ENCODE peak calls at places on chromosomes 5 and 9, in seven cellular contexts. One of them, this sample, is unnamed.

GRCh38 chr5:131996210-131997025 is 15.0 kb downstream of the ACSL6 start:
- DNase-seq in neural progenitor cell: no peak
- DNase-seq in stomach: no peak
- DNase-seq in OCI-LY7: no peak
- DNase-seq in A549: no peak
- DNase-seq in CD8-positive, alpha-beta T cell: no peak
- DNase-seq in H9: no peak
- DNase-seq in this sample: no peak

GRCh38 chr9:126613656-126614055 is at the start of gene LMX1B:
- DNase-seq in neural progenitor cell: peak
- DNase-seq in stomach: no peak
- DNase-seq in OCI-LY7: no peak
- DNase-seq in A549: peak
- DNase-seq in CD8-positive, alpha-beta T cell: no peak
- DNase-seq in H9: peak
- DNase-seq in this sample: no peak

GRCh38 chr9:4152876-4153275 is 147.0 kb downstream of the GLIS3 start:
- DNase-seq in neural progenitor cell: no peak
- DNase-seq in stomach: no peak
- DNase-seq in OCI-LY7: no peak
- DNase-seq in A549: peak
- DNase-seq in CD8-positive, alpha-beta T cell: no peak
- DNase-seq in H9: no peak
- DNase-seq in this sample: no peak

GRCh38 chr5:157581870-157582269 is 6.3 kb upstream of the ADAM19 start:
- DNase-seq in neural progenitor cell: no peak
- DNase-seq in stomach: no peak
- DNase-seq in OCI-LY7: no peak
- DNase-seq in A549: no peak
- DNase-seq in CD8-positive, alpha-beta T cell: no peak
- DNase-seq in H9: no peak
- DNase-seq in this sample: no peak

GRCh38 chr5:102807878-102808502 is 52.9 kb downstream of the PAM start:
- DNase-seq in neural progenitor cell: peak
- DNase-seq in stomach: no peak
- DNase-seq in OCI-LY7: no peak
- DNase-seq in A549: peak
- DNase-seq in CD8-positive, alpha-beta T cell: no peak
- DNase-seq in H9: peak
- DNase-seq in this sample: no peak

GRCh38 chr5:120124961-120125360 is 339.1 kb upstream of the PRR16 start:
- DNase-seq in neural progenitor cell: no peak
- DNase-seq in stomach: no peak
- DNase-seq in OCI-LY7: no peak
- DNase-seq in A549: no peak
- DNase-seq in CD8-positive, alpha-beta T cell: no peak
- DNase-seq in H9: no peak
- DNase-seq in this sample: no peak

GRCh38 chr9:19782005-19782404 is 6.8 kb downstream of the SLC24A2 start:
- DNase-seq in neural progenitor cell: peak
- DNase-seq in stomach: no peak
- DNase-seq in OCI-LY7: no peak
- DNase-seq in A549: peak
- DNase-seq in CD8-positive, alpha-beta T cell: no peak
- DNase-seq in H9: no peak
- DNase-seq in this sample: no peak

GRCh38 chr5:14475013-14475412 is 106.6 kb upstream of the OTULINL start:
- DNase-seq in neural progenitor cell: no peak
- DNase-seq in stomach: no peak
- DNase-seq in OCI-LY7: no peak
- DNase-seq in A549: no peak
- DNase-seq in CD8-positive, alpha-beta T cell: no peak
- DNase-seq in H9: no peak
- DNase-seq in this sample: no peak

DNA sequence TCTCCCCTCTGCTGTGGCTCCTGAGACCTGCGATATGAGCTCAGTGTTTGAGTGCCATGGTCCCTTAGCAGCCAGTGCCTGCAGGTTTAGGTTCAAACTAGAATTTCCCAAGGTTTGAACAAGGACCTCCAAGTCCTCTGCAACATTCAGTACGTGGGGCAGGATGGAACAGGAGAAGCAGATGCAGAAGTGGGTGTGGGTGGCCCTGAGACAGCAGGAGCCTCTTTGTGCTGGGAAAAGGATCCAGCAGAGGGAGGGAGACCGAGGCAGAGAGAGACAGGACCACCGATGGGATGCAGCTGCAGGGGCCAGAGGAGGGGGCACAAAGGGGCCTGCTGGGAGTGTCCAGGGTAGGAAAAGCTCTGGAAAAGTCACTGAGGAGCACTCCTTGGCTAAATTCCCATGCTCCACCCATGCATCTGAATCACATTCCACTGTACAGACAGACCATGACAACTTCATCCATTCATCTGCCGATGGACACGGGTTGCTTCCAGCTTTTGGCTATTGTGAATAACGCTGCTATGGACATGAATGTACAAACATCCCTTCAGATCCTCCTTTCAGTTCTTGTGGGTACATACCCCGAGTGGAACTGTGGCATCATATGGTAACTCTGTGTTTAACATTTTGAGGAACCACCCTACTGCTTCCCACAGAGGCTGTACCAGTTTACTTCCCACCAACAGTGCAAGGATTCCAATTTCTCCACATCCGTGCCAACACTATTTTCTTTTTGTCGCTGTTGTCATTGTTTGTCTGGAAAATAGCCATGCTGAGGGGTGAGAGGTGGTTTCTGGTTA is 26.7 kb upstream of the SUSD3 start:
- DNase-seq in neural progenitor cell: no peak
- DNase-seq in stomach: no peak
- DNase-seq in OCI-LY7: no peak
- DNase-seq in A549: no peak
- DNase-seq in CD8-positive, alpha-beta T cell: no peak
- DNase-seq in H9: no peak
- DNase-seq in this sample: no peak
- H3K27ac ChIP-seq in neural progenitor cell: no peak
- H3K27ac ChIP-seq in stomach: no peak
- H3K27ac ChIP-seq in OCI-LY7: no peak
- H3K27ac ChIP-seq in A549: no peak
- H3K27ac ChIP-seq in CD8-positive, alpha-beta T cell: no peak
- H3K27ac ChIP-seq in H9: no peak
- H3K27ac ChIP-seq in this sample: no peak

GRCh38 chr5:110854200-110854599 is 115.4 kb downstream of the SLC25A46 start:
- DNase-seq in neural progenitor cell: no peak
- DNase-seq in stomach: no peak
- DNase-seq in OCI-LY7: no peak
- DNase-seq in A549: no peak
- DNase-seq in CD8-positive, alpha-beta T cell: no peak
- DNase-seq in H9: no peak
- DNase-seq in this sample: no peak

GRCh38 chr5:110852541-110852940 is 113.7 kb downstream of the SLC25A46 start:
- DNase-seq in neural progenitor cell: no peak
- DNase-seq in stomach: no peak
- DNase-seq in OCI-LY7: no peak
- DNase-seq in A549: no peak
- DNase-seq in CD8-positive, alpha-beta T cell: no peak
- DNase-seq in H9: no peak
- DNase-seq in this sample: no peak

GRCh38 chr5:110851357-110851756 is 112.5 kb downstream of the SLC25A46 start:
- DNase-seq in neural progenitor cell: no peak
- DNase-seq in stomach: no peak
- DNase-seq in OCI-LY7: no peak
- DNase-seq in A549: no peak
- DNase-seq in CD8-positive, alpha-beta T cell: no peak
- DNase-seq in H9: no peak
- DNase-seq in this sample: no peak

GRCh38 chr5:110853267-110853666 is 114.5 kb downstream of the SLC25A46 start:
- DNase-seq in neural progenitor cell: no peak
- DNase-seq in stomach: no peak
- DNase-seq in OCI-LY7: no peak
- DNase-seq in A549: no peak
- DNase-seq in CD8-positive, alpha-beta T cell: no peak
- DNase-seq in H9: no peak
- DNase-seq in this sample: no peak

DNA sequence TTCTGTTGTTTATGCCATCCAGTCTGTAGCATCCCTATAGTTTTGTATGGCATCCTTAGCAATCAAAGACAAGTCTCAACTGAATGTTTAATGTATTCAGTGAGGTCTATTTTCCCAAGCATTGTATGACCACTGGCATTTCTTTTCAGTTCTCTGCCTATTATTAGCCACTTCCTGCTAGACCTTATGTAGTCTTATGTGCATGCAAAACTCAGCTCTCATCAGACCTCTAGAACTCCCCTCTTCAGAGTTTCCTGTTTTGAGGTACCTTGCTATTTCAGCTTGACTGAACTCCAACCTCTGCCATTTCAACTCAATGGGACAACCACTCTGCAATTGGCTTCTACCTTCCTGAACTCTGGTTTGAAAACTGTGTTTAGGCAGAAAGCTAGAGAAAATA is 113.2 kb downstream of the SLC25A46 start:
- DNase-seq in neural progenitor cell: no peak
- DNase-seq in stomach: no peak
- DNase-seq in OCI-LY7: peak
- DNase-seq in A549: no peak
- DNase-seq in CD8-positive, alpha-beta T cell: no peak
- DNase-seq in H9: no peak
- DNase-seq in this sample: no peak
- H3K27ac ChIP-seq in neural progenitor cell: no peak
- H3K27ac ChIP-seq in stomach: no peak
- H3K27ac ChIP-seq in OCI-LY7: peak
- H3K27ac ChIP-seq in A549: no peak
- H3K27ac ChIP-seq in CD8-positive, alpha-beta T cell: no peak
- H3K27ac ChIP-seq in H9: no peak
- H3K27ac ChIP-seq in this sample: no peak

GRCh38 chr9:129558063-129558550 is 62.8 kb downstream of the C9orf50 start:
- DNase-seq in neural progenitor cell: peak
- DNase-seq in stomach: no peak
- DNase-seq in OCI-LY7: no peak
- DNase-seq in A549: no peak
- DNase-seq in CD8-positive, alpha-beta T cell: no peak
- DNase-seq in H9: no peak
- DNase-seq in this sample: no peak

GRCh38 chr9:129560849-129561248 is 60.1 kb downstream of the C9orf50 start:
- DNase-seq in neural progenitor cell: no peak
- DNase-seq in stomach: no peak
- DNase-seq in OCI-LY7: no peak
- DNase-seq in A549: no peak
- DNase-seq in CD8-positive, alpha-beta T cell: no peak
- DNase-seq in H9: no peak
- DNase-seq in this sample: no peak

GRCh38 chr9:129557192-129558036 is 63.5 kb downstream of the C9orf50 start:
- DNase-seq in neural progenitor cell: peak
- DNase-seq in stomach: peak
- DNase-seq in OCI-LY7: no peak
- DNase-seq in A549: peak
- DNase-seq in CD8-positive, alpha-beta T cell: no peak
- DNase-seq in H9: peak
- DNase-seq in this sample: peak

GRCh38 chr9:129559506-129559881 is 61.4 kb downstream of the C9orf50 start:
- DNase-seq in neural progenitor cell: peak
- DNase-seq in stomach: no peak
- DNase-seq in OCI-LY7: no peak
- DNase-seq in A549: no peak
- DNase-seq in CD8-positive, alpha-beta T cell: no peak
- DNase-seq in H9: no peak
- DNase-seq in this sample: no peak

DNA sequence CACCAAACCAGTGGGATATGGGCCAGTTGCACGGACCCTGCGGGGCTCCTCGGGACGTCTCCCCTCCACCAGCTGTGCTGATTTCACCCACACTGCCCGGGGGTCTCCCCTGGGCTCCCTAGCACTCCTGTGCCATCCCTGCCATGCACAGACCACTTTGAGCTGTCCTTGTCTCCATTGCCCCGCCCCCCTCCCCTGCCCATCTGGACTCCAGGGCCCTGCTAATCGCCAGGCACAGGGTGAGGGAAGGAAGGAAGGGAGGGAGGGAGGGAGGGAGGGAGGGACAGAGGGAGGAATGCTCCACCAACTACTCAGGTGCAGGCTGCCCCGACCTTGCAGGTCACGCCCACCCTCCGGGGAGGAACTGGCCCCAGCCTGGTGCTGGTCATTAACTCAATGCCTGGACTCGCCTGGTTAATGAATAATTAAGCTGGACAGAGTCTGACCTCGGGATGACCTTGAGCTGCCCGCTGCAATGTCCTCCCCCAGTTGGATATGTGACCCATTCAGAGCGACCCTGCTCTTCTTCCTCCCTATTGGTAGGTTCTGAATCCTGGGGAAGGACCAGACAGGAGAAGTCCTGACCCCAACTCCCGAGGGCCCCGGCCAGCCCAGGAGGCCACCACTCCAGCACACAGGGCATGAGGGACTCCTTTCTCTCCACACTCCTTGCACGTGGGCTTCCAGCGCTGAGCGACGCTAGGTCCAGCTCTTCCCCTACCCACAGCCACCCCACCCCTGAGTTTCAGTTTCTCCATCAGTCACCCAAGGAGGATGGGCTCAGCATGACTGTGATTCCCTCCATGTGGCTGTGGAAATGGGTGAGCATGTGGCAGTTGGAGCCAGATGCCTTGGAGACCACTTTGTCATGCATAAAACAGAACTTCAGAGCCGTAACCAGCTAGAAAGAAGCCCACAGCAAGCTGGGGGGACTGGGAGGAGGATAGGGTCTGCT is 62.1 kb downstream of the C9orf50 start:
- DNase-seq in neural progenitor cell: peak
- DNase-seq in stomach: peak
- DNase-seq in OCI-LY7: no peak
- DNase-seq in A549: peak
- DNase-seq in CD8-positive, alpha-beta T cell: no peak
- DNase-seq in H9: peak
- DNase-seq in this sample: peak
- H3K27ac ChIP-seq in neural progenitor cell: no peak
- H3K27ac ChIP-seq in stomach: peak
- H3K27ac ChIP-seq in OCI-LY7: no peak
- H3K27ac ChIP-seq in A549: peak
- H3K27ac ChIP-seq in CD8-positive, alpha-beta T cell: no peak
- H3K27ac ChIP-seq in H9: no peak
- H3K27ac ChIP-seq in this sample: no peak

DNA sequence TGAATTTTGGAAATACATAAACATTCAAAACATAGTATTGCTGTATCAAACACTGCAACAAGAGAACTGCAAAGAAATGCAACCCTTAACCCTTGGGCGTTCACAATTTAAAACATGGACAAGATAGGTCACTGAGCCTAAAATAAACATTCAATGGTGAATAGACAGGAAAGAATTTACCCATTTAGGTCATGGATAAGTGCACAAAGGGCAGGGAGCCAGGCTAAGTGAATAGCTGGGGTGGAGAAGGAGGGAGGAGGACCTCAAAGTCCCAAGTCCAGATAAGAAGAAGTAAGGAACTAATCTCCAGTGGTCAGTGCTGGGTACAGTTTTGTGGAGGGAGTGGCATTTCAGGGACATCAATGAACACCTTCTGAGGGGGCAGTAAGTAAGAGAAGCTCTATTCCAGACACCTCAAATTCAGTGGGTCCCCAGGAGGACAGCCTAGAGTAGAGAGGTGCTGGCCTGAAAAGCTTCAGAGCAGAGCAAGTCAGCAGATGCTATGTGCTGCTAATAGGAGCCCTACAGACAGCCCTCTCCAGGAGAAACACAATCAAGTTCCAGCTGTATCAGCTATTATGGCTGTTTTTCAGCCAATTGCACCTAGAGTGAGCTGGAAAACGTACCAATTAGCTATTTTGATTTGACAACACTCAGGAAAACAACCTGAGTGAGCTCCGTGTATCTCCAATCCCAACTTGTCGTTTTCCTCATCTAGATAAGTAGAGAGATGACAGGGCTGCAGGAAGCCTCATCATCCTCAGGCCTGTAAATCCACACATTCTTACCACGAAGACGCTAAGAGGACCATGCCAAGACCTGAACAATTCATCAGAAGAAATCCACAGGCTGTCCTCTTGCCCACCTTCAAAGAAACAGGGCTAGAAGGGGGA is 104.8 kb downstream of the PIK3R1 start:
- DNase-seq in neural progenitor cell: no peak
- DNase-seq in stomach: peak
- DNase-seq in OCI-LY7: no peak
- DNase-seq in A549: peak
- DNase-seq in CD8-positive, alpha-beta T cell: no peak
- DNase-seq in H9: no peak
- DNase-seq in this sample: no peak
- H3K27ac ChIP-seq in neural progenitor cell: no peak
- H3K27ac ChIP-seq in stomach: no peak
- H3K27ac ChIP-seq in OCI-LY7: no peak
- H3K27ac ChIP-seq in A549: peak
- H3K27ac ChIP-seq in CD8-positive, alpha-beta T cell: no peak
- H3K27ac ChIP-seq in H9: no peak
- H3K27ac ChIP-seq in this sample: no peak

This sample was measured in left lung.